ENCODE peak calls at places on chromosomes 3 and 15, in five cellular contexts. One of them, this sample, is unnamed.

GRCh38 chr3:161409858-161410257 is 38.5 kb upstream of the SPTSSB start:
- DNase-seq in thyroid gland: no peak
- DNase-seq in endothelial cell of umbilical vein: no peak
- DNase-seq in uterus: no peak
- DNase-seq in heart left ventricle: no peak
- DNase-seq in this sample: no peak

GRCh38 chr3:10361375-10361774 is 40.5 kb upstream of the SEC13 start:
- DNase-seq in thyroid gland: no peak
- DNase-seq in endothelial cell of umbilical vein: no peak
- DNase-seq in uterus: no peak
- DNase-seq in heart left ventricle: peak; percentile 18
- DNase-seq in this sample: no peak

GRCh38 chr3:86989611-86990010 is 1.3 kb downstream of the VGLL3 start:
- DNase-seq in thyroid gland: no peak
- DNase-seq in endothelial cell of umbilical vein: no peak
- DNase-seq in uterus: peak; percentile 39
- DNase-seq in heart left ventricle: no peak
- DNase-seq in this sample: no peak

GRCh38 chr3:23036728-23037127 is 166.4 kb upstream of the UBE2E2 start:
- DNase-seq in thyroid gland: no peak
- DNase-seq in endothelial cell of umbilical vein: no peak
- DNase-seq in uterus: no peak
- DNase-seq in heart left ventricle: no peak
- DNase-seq in this sample: no peak

GRCh38 chr3:175564335-175564734 is 705.2 kb downstream of the NAALADL2 start:
- DNase-seq in thyroid gland: no peak
- DNase-seq in endothelial cell of umbilical vein: no peak
- DNase-seq in uterus: no peak
- DNase-seq in heart left ventricle: no peak
- DNase-seq in this sample: no peak

GRCh38 chr3:133992385-133992784 is 37.3 kb downstream of the SLCO2A1 start:
- DNase-seq in thyroid gland: no peak
- DNase-seq in endothelial cell of umbilical vein: no peak
- DNase-seq in uterus: no peak
- DNase-seq in heart left ventricle: no peak
- DNase-seq in this sample: no peak

GRCh38 chr15:26148461-26148860 is 285.3 kb upstream of the ATP10A start:
- DNase-seq in thyroid gland: no peak
- DNase-seq in endothelial cell of umbilical vein: no peak
- DNase-seq in uterus: no peak
- DNase-seq in heart left ventricle: no peak
- DNase-seq in this sample: no peak

GRCh38 chr3:2861920-2862319 is 248.3 kb downstream of the IL5RA start:
- DNase-seq in thyroid gland: no peak
- DNase-seq in endothelial cell of umbilical vein: no peak
- DNase-seq in uterus: no peak
- DNase-seq in heart left ventricle: no peak
- DNase-seq in this sample: no peak

GRCh38 chr3:168094580-168094876 is 1.2 kb downstream of the GOLIM4 start:
- DNase-seq in thyroid gland: no peak
- DNase-seq in endothelial cell of umbilical vein: no peak
- DNase-seq in uterus: no peak
- DNase-seq in heart left ventricle: no peak
- DNase-seq in this sample: no peak

GRCh38 chr15:84772467-84772866 is 24.1 kb downstream of the ZNF592 start:
- DNase-seq in thyroid gland: no peak
- DNase-seq in endothelial cell of umbilical vein: peak; percentile 71
- DNase-seq in uterus: no peak
- DNase-seq in heart left ventricle: no peak
- DNase-seq in this sample: no peak

GRCh38 chr3:46894256-46894655 is 16.7 kb downstream of the PTH1R start:
- DNase-seq in thyroid gland: no peak
- DNase-seq in endothelial cell of umbilical vein: no peak
- DNase-seq in uterus: no peak
- DNase-seq in heart left ventricle: no peak
- DNase-seq in this sample: no peak
- H3K4me1 ChIP-seq in thyroid gland: peaks cover 34% of the 10 kb centered on the region
- H3K4me1 ChIP-seq in endothelial cell of umbilical vein: peaks cover 6% of the 10 kb centered on the region
- H3K4me1 ChIP-seq in uterus: peaks cover 28% of the 10 kb centered on the region
- H3K4me1 ChIP-seq in heart left ventricle: peaks cover 46% of the 10 kb centered on the region
- H3K4me1 ChIP-seq in this sample: peaks cover 22% of the 10 kb centered on the region

GRCh38 chr15:75201609-75202250 is at the start of gene C15orf39:
- DNase-seq in thyroid gland: peak; percentile 74
- DNase-seq in endothelial cell of umbilical vein: peak; percentile 76
- DNase-seq in uterus: peak; percentile 64
- DNase-seq in heart left ventricle: peak; percentile 91
- DNase-seq in this sample: peak; percentile 76
- TF ChIP-seq POLR2A in thyroid gland: peak; percentile 92
- TF ChIP-seq POLR2A in endothelial cell of umbilical vein: peak; percentile 95
- TF ChIP-seq POLR2A in uterus: peak; percentile 97
- TF ChIP-seq POLR2A in heart left ventricle: peak; percentile 96
- TF ChIP-seq POLR2A in this sample: peak; percentile 86

DNA sequence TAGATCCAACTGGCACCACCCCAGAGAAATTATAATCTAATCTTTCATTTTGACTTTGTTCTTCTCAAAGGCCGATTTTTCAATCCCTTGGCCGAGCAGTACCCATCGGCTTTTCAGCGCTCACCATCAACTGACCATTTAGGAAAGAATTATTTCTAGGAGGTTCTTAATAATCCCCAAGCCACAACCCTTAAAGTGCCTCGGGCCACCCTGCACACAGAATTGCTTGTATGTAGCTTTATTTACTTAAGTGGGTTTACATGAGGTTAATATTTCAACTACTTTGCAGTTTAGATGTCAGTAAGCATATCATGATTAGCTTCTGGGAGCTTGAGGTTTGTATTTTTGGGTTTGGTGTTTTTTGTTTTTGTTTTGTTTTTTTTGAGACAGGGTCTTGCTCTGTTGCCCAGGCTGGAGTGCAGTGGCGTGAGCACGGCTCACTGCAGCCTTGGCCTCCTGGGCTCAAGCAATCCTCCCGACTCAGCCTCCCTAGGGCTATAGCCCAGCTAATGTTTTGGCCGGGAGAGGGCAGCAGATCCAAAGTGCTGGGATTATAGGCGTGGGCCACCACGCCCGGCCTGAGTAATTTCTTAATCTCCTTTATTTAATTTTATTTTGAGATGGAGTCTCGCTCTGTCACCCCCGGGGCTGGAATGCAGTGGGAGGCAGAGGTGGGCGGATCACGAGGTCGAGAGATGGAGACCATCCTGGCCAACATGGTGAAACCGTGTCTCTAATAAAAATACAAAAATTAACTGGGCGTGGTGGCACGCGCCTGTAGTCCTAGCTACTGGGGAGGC is 801 bp upstream of the CDAN1 start:
- DNase-seq in thyroid gland: no peak
- DNase-seq in endothelial cell of umbilical vein: no peak
- DNase-seq in uterus: no peak
- DNase-seq in heart left ventricle: no peak
- DNase-seq in this sample: no peak
- TF ChIP-seq CTCF in thyroid gland: no peak
- TF ChIP-seq CTCF in endothelial cell of umbilical vein: no peak
- TF ChIP-seq CTCF in uterus: no peak
- TF ChIP-seq CTCF in heart left ventricle: no peak
- TF ChIP-seq CTCF in this sample: peak; percentile 4

GRCh38 chr15:92881570-92881837 is 18.6 kb upstream of the CHD2 start:
- DNase-seq in thyroid gland: no peak
- DNase-seq in endothelial cell of umbilical vein: no peak
- DNase-seq in uterus: no peak
- DNase-seq in heart left ventricle: no peak
- DNase-seq in this sample: no peak

GRCh38 chr15:92882697-92883642 is 17.2 kb upstream of the CHD2 start:
- DNase-seq in thyroid gland: no peak
- DNase-seq in endothelial cell of umbilical vein: no peak
- DNase-seq in uterus: no peak
- DNase-seq in heart left ventricle: peak; percentile 78
- DNase-seq in this sample: no peak

GRCh38 chr15:92881838-92882696 is 18.1 kb upstream of the CHD2 start:
- DNase-seq in thyroid gland: peak; percentile 99
- DNase-seq in endothelial cell of umbilical vein: peak; percentile 100
- DNase-seq in uterus: peak; percentile 100
- DNase-seq in heart left ventricle: peak; percentile 99
- DNase-seq in this sample: peak; percentile 99

GRCh38 chr15:92879949-92880725 is 20.0 kb upstream of the CHD2 start:
- DNase-seq in thyroid gland: no peak
- DNase-seq in endothelial cell of umbilical vein: no peak
- DNase-seq in uterus: no peak
- DNase-seq in heart left ventricle: no peak
- DNase-seq in this sample: no peak

GRCh38 chr15:92880796-92881569 is 19.1 kb upstream of the CHD2 start:
- DNase-seq in thyroid gland: no peak
- DNase-seq in endothelial cell of umbilical vein: no peak
- DNase-seq in uterus: no peak
- DNase-seq in heart left ventricle: no peak
- DNase-seq in this sample: no peak
- H3K4me1 ChIP-seq in thyroid gland: peaks cover 47% of the 10 kb centered on the region
- H3K4me1 ChIP-seq in endothelial cell of umbilical vein: peaks cover 17% of the 10 kb centered on the region
- H3K4me1 ChIP-seq in uterus: no peaks in the 10 kb centered on the region
- H3K4me1 ChIP-seq in heart left ventricle: peaks cover 32% of the 10 kb centered on the region
- H3K4me1 ChIP-seq in this sample: peaks cover 55% of the 10 kb centered on the region

This sample was measured in testis.